ENCODE peak calls at places on chromosomes 13 and 19, in seven cellular contexts. One of them, this sample, is unnamed.

GRCh38 chr19:13060964-13061927 is 41.4 kb downstream of the LYL1 start:
- DNase-seq in H9: peak; percentile 82
- DNase-seq in esophagus muscularis mucosa: no peak
- DNase-seq in lung: peak; percentile 79
- DNase-seq in tibial nerve: peak; percentile 94
- DNase-seq in cardiac muscle cell: peak; percentile 92
- DNase-seq in breast epithelium: peak; percentile 80
- DNase-seq in this sample: peak; percentile 64

GRCh38 chr19:11261902-11262839 is at the start of gene DOCK6:
- DNase-seq in breast epithelium: no peak
- DNase-seq in tibial nerve: no peak
- DNase-seq in esophagus muscularis mucosa: no peak
- DNase-seq in lung: no peak
- DNase-seq in cardiac muscle cell: peak; percentile 49
- DNase-seq in H9: peak; percentile 45
- DNase-seq in this sample: no peak

GRCh38 chr19:41939861-41940442 is 11.7 kb upstream of the ERFL start:
- DNase-seq in tibial nerve: no peak
- DNase-seq in breast epithelium: no peak
- DNase-seq in esophagus muscularis mucosa: no peak
- DNase-seq in lung: no peak
- DNase-seq in cardiac muscle cell: peak; percentile 14
- DNase-seq in H9: no peak
- DNase-seq in this sample: peak; percentile 28

GRCh38 chr19:48393196-48393558 is 291 bp upstream of the GRIN2D start:
- DNase-seq in cardiac muscle cell: no peak
- DNase-seq in lung: no peak
- DNase-seq in H9: no peak
- DNase-seq in tibial nerve: no peak
- DNase-seq in esophagus muscularis mucosa: no peak
- DNase-seq in breast epithelium: no peak
- DNase-seq in this sample: no peak

GRCh38 chr13:113916330-113916815 is 52.5 kb upstream of the GAS6 start:
- DNase-seq in lung: no peak
- DNase-seq in breast epithelium: no peak
- DNase-seq in esophagus muscularis mucosa: peak; percentile 70
- DNase-seq in H9: peak; percentile 12
- DNase-seq in cardiac muscle cell: no peak
- DNase-seq in tibial nerve: peak; percentile 53
- DNase-seq in this sample: no peak

GRCh38 chr19:38928406-38929001 is 2.1 kb downstream of the SARS2 start:
- DNase-seq in lung: no peak
- DNase-seq in esophagus muscularis mucosa: no peak
- DNase-seq in breast epithelium: no peak
- DNase-seq in tibial nerve: no peak
- DNase-seq in cardiac muscle cell: no peak
- DNase-seq in H9: no peak
- DNase-seq in this sample: no peak

GRCh38 chr13:58437436-58437835 is 805.9 kb downstream of the PCDH17 start:
- DNase-seq in cardiac muscle cell: no peak
- DNase-seq in breast epithelium: no peak
- DNase-seq in lung: no peak
- DNase-seq in tibial nerve: no peak
- DNase-seq in H9: no peak
- DNase-seq in esophagus muscularis mucosa: no peak
- DNase-seq in this sample: no peak

GRCh38 chr19:42166336-42166735 is 34.1 kb upstream of the POU2F2 start:
- DNase-seq in cardiac muscle cell: no peak
- DNase-seq in H9: no peak
- DNase-seq in tibial nerve: no peak
- DNase-seq in lung: no peak
- DNase-seq in breast epithelium: no peak
- DNase-seq in esophagus muscularis mucosa: no peak
- DNase-seq in this sample: no peak

GRCh38 chr13:20354722-20355121 is 122.6 kb upstream of the GJB6 start:
- DNase-seq in tibial nerve: no peak
- DNase-seq in H9: no peak
- DNase-seq in esophagus muscularis mucosa: no peak
- DNase-seq in breast epithelium: no peak
- DNase-seq in lung: no peak
- DNase-seq in cardiac muscle cell: no peak
- DNase-seq in this sample: no peak

GRCh38 chr19:45769821-45770191 is 754 bp upstream of the SIX5 start:
- DNase-seq in cardiac muscle cell: no peak
- DNase-seq in esophagus muscularis mucosa: no peak
- DNase-seq in H9: no peak
- DNase-seq in tibial nerve: peak; percentile 48
- DNase-seq in breast epithelium: no peak
- DNase-seq in lung: no peak
- DNase-seq in this sample: no peak

GRCh38 chr13:107124129-107124718 is 556.3 kb upstream of the ARGLU1 start:
- DNase-seq in esophagus muscularis mucosa: no peak
- DNase-seq in lung: no peak
- DNase-seq in cardiac muscle cell: peak; percentile 38
- DNase-seq in breast epithelium: no peak
- DNase-seq in H9: no peak
- DNase-seq in tibial nerve: no peak
- DNase-seq in this sample: no peak

GRCh38 chr19:48999481-49000325 is 6.0 kb downstream of the RUVBL2 start:
- DNase-seq in tibial nerve: no peak
- DNase-seq in esophagus muscularis mucosa: no peak
- DNase-seq in H9: peak; percentile 90
- DNase-seq in cardiac muscle cell: peak; percentile 82
- DNase-seq in breast epithelium: no peak
- DNase-seq in lung: peak; percentile 56
- DNase-seq in this sample: peak; percentile 76

GRCh38 chr13:73000027-73000674 is 58.7 kb upstream of the KLF5 start:
- DNase-seq in H9: no peak
- DNase-seq in cardiac muscle cell: peak; percentile 1
- DNase-seq in breast epithelium: no peak
- DNase-seq in lung: no peak
- DNase-seq in tibial nerve: no peak
- DNase-seq in esophagus muscularis mucosa: no peak
- DNase-seq in this sample: no peak

GRCh38 chr19:32743021-32743420 is 23.5 kb downstream of the TDRD12 start:
- DNase-seq in esophagus muscularis mucosa: no peak
- DNase-seq in lung: no peak
- DNase-seq in breast epithelium: no peak
- DNase-seq in H9: no peak
- DNase-seq in cardiac muscle cell: no peak
- DNase-seq in tibial nerve: no peak
- DNase-seq in this sample: no peak

GRCh38 chr19:2462635-2463421 is 6.1 kb upstream of the LMNB2 start:
- DNase-seq in cardiac muscle cell: peak; percentile 94
- DNase-seq in breast epithelium: peak; percentile 93
- DNase-seq in esophagus muscularis mucosa: peak; percentile 94
- DNase-seq in lung: peak; percentile 85
- DNase-seq in H9: peak; percentile 98
- DNase-seq in tibial nerve: peak; percentile 75
- DNase-seq in this sample: no peak

GRCh38 chr13:74278901-74279300 is 144.7 kb upstream of the KLF12 start:
- DNase-seq in lung: no peak
- DNase-seq in esophagus muscularis mucosa: no peak
- DNase-seq in breast epithelium: no peak
- DNase-seq in cardiac muscle cell: no peak
- DNase-seq in H9: no peak
- DNase-seq in tibial nerve: no peak
- DNase-seq in this sample: no peak

GRCh38 chr19:14516048-14516534 is 2.1 kb downstream of the DNAJB1 start:
- DNase-seq in tibial nerve: no peak
- DNase-seq in cardiac muscle cell: no peak
- DNase-seq in lung: no peak
- DNase-seq in H9: no peak
- DNase-seq in breast epithelium: no peak
- DNase-seq in esophagus muscularis mucosa: no peak
- DNase-seq in this sample: no peak

GRCh38 chr13:106151056-106151699 is 384.3 kb downstream of the EFNB2 start:
- DNase-seq in esophagus muscularis mucosa: no peak
- DNase-seq in cardiac muscle cell: no peak
- DNase-seq in lung: no peak
- DNase-seq in tibial nerve: no peak
- DNase-seq in breast epithelium: no peak
- DNase-seq in H9: no peak
- DNase-seq in this sample: no peak

GRCh38 chr13:45500492-45501174 is 35.9 kb downstream of the COG3 start:
- DNase-seq in H9: no peak
- DNase-seq in breast epithelium: no peak
- DNase-seq in lung: no peak
- DNase-seq in cardiac muscle cell: no peak
- DNase-seq in esophagus muscularis mucosa: no peak
- DNase-seq in tibial nerve: no peak
- DNase-seq in this sample: no peak

GRCh38 chr19:55088021-55088451 is 12.4 kb downstream of the EPS8L1 start:
- DNase-seq in esophagus muscularis mucosa: no peak
- DNase-seq in tibial nerve: no peak
- DNase-seq in H9: no peak
- DNase-seq in lung: no peak
- DNase-seq in breast epithelium: no peak
- DNase-seq in cardiac muscle cell: no peak
- DNase-seq in this sample: no peak

GRCh38 chr19:27738569-27739193 is 1474.3 kb downstream of the UQCRFS1 start:
- DNase-seq in esophagus muscularis mucosa: no peak
- DNase-seq in H9: no peak
- DNase-seq in tibial nerve: no peak
- DNase-seq in breast epithelium: no peak
- DNase-seq in cardiac muscle cell: no peak
- DNase-seq in lung: peak; percentile 7
- DNase-seq in this sample: no peak

GRCh38 chr13:49784886-49785570 is 7.5 kb downstream of the KPNA3 start:
- DNase-seq in tibial nerve: no peak
- DNase-seq in lung: no peak
- DNase-seq in breast epithelium: no peak
- DNase-seq in esophagus muscularis mucosa: no peak
- DNase-seq in cardiac muscle cell: no peak
- DNase-seq in H9: no peak
- DNase-seq in this sample: no peak

GRCh38 chr19:10891360-10892108 is 20.2 kb downstream of the CARM1 start:
- DNase-seq in tibial nerve: no peak
- DNase-seq in H9: peak; percentile 26
- DNase-seq in breast epithelium: no peak
- DNase-seq in cardiac muscle cell: no peak
- DNase-seq in lung: no peak
- DNase-seq in esophagus muscularis mucosa: no peak
- DNase-seq in this sample: no peak

GRCh38 chr19:47550129-47550528 is 22.8 kb downstream of the ZNF541 start:
- DNase-seq in esophagus muscularis mucosa: no peak
- DNase-seq in lung: no peak
- DNase-seq in breast epithelium: no peak
- DNase-seq in H9: no peak
- DNase-seq in tibial nerve: no peak
- DNase-seq in cardiac muscle cell: no peak
- DNase-seq in this sample: no peak

GRCh38 chr13:28805193-28805819 is 14.8 kb upstream of the MTUS2 start:
- DNase-seq in breast epithelium: no peak
- DNase-seq in H9: peak; percentile 65
- DNase-seq in lung: no peak
- DNase-seq in esophagus muscularis mucosa: no peak
- DNase-seq in tibial nerve: no peak
- DNase-seq in cardiac muscle cell: peak; percentile 12
- DNase-seq in this sample: no peak

GRCh38 chr19:27892500-27892899 is 1320.5 kb downstream of the UQCRFS1 start:
- DNase-seq in esophagus muscularis mucosa: no peak
- DNase-seq in H9: no peak
- DNase-seq in cardiac muscle cell: no peak
- DNase-seq in breast epithelium: no peak
- DNase-seq in lung: no peak
- DNase-seq in tibial nerve: no peak
- DNase-seq in this sample: no peak

GRCh38 chr19:1273263-1274041 is 1.9 kb upstream of the FAM174C start:
- DNase-seq in cardiac muscle cell: no peak
- DNase-seq in lung: no peak
- DNase-seq in breast epithelium: no peak
- DNase-seq in H9: no peak
- DNase-seq in esophagus muscularis mucosa: no peak
- DNase-seq in tibial nerve: no peak
- DNase-seq in this sample: no peak
- H3K27ac ChIP-seq in cardiac muscle cell: peak overlapping the region; percentile 98
- H3K27ac ChIP-seq in lung: peak overlapping the region; percentile 17
- H3K27ac ChIP-seq in breast epithelium: peak overlapping the region; percentile 94
- H3K27ac ChIP-seq in H9: no peak overlapping the region
- H3K27ac ChIP-seq in esophagus muscularis mucosa: peak overlapping the region; percentile 100
- H3K27ac ChIP-seq in tibial nerve: peak overlapping the region; percentile 99
- H3K27ac ChIP-seq in this sample: peak overlapping the region; percentile 93

GRCh38 chr13:97710797-97711196 is 242.7 kb upstream of the IPO5 start:
- DNase-seq in lung: no peak
- DNase-seq in tibial nerve: no peak
- DNase-seq in cardiac muscle cell: no peak
- DNase-seq in breast epithelium: no peak
- DNase-seq in esophagus muscularis mucosa: no peak
- DNase-seq in H9: no peak
- DNase-seq in this sample: no peak
- H3K4me1 ChIP-seq in lung: no peaks in the 10 kb centered on the region
- H3K4me1 ChIP-seq in tibial nerve: no peaks in the 10 kb centered on the region
- H3K4me1 ChIP-seq in cardiac muscle cell: no peaks in the 10 kb centered on the region
- H3K4me1 ChIP-seq in breast epithelium: no peaks in the 10 kb centered on the region
- H3K4me1 ChIP-seq in esophagus muscularis mucosa: no peaks in the 10 kb centered on the region
- H3K4me1 ChIP-seq in H9: no peaks in the 10 kb centered on the region
- H3K4me1 ChIP-seq in this sample: no peaks in the 10 kb centered on the region

DNA sequence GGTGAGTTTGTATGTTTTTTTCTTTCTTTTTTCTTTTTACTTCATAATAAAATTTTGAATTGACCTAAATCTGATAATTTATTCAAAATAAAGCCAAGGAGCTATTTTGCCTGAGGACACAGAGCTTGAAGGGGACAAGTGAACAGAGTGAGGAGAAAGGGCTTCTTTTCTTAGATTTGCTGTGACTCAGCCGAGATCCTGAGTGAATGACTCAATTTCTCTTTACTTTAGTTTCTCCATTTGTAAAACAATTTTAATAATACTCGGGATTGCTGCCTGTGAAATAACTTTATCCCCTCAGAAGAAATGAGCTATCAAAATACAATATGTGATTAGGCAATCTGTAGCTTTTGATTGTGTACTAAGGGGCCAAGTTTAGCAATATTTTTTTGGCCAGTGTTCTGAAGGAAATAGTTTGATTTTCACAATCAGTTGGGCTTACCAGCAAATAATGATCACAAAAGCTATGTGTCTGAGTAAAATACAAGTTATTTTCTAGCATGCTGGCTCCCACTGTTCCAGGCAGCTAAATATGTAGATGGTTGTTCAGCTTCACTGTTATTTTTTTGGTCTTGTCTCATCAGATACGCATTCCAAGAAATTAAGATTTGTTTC is 437.5 kb downstream of the FGF9 start:
- DNase-seq in tibial nerve: no peak
- DNase-seq in lung: no peak
- DNase-seq in esophagus muscularis mucosa: no peak
- DNase-seq in breast epithelium: no peak
- DNase-seq in cardiac muscle cell: no peak
- DNase-seq in H9: no peak
- DNase-seq in this sample: no peak
- H3K9me3 ChIP-seq in tibial nerve: no peaks in the 10 kb centered on the region
- H3K9me3 ChIP-seq in lung: no peaks in the 10 kb centered on the region
- H3K9me3 ChIP-seq in esophagus muscularis mucosa: no peaks in the 10 kb centered on the region
- H3K9me3 ChIP-seq in breast epithelium: no peaks in the 10 kb centered on the region
- H3K9me3 ChIP-seq in cardiac muscle cell: no peaks in the 10 kb centered on the region
- H3K9me3 ChIP-seq in H9: no peaks in the 10 kb centered on the region
- H3K9me3 ChIP-seq in this sample: no peaks in the 10 kb centered on the region

DNA sequence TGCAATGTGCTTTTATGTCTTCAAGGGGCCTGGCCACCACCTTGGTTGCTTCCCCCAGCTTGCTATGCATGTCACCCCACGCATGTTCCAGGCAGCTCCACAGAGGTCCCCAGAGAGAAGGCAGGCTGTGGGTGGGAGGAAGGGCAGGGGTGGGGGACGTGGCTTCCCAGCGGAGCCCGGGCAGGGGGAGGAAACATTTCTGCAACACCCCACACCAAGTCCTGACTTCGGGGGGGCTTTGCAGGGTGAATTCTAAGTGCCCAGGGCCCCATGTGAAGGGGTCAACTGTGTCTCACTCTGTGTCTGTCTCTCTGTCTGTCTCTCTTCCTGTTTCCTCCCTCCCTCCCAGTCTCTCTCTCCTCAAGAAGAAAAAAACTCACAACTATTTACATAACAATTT is 39.6 kb downstream of the LTBP4 start:
- DNase-seq in cardiac muscle cell: no peak
- DNase-seq in lung: no peak
- DNase-seq in esophagus muscularis mucosa: no peak
- DNase-seq in breast epithelium: no peak
- DNase-seq in tibial nerve: no peak
- DNase-seq in H9: no peak
- DNase-seq in this sample: no peak
- H3K27ac ChIP-seq in cardiac muscle cell: peak overlapping the region; percentile 77
- H3K27ac ChIP-seq in lung: peak overlapping the region; percentile 51
- H3K27ac ChIP-seq in esophagus muscularis mucosa: peak overlapping the region; percentile 19
- H3K27ac ChIP-seq in breast epithelium: no peak overlapping the region
- H3K27ac ChIP-seq in tibial nerve: peak overlapping the region; percentile 87
- H3K27ac ChIP-seq in H9: no peak overlapping the region
- H3K27ac ChIP-seq in this sample: no peak overlapping the region

This sample was measured in CD4-positive, alpha-beta memory T cell.